ENCODE peak calls at places on chromosomes 13 and 19, in eight cellular contexts. I, Y, X, Z, S, L, F and V are unnamed samples.

GRCh38 chr13:34816543-34816942 is 125.5 kb upstream of the NBEA start:
- DNase-seq in I (no peak), Y (no peak), X (no peak), Z (no peak), S (no peak), L (no peak), F (no peak), V (no peak)

GRCh38 chr19:37389234-37389633 is 18.3 kb downstream of the ZNF527 start:
- DNase-seq in I (no peak), Y (no peak), X (no peak), Z (no peak), S (no peak), L (no peak), F (no peak), V (no peak)

GRCh38 chr13:99380921-99381645 is 73.9 kb upstream of the GPR183 start:
- DNase-seq in I (peak), Y (peak), X (no peak), Z (no peak), S (no peak), L (peak), F (no peak), V (no peak)

GRCh38 chr19:17522988-17523872 is 11.8 kb downstream of the PGLS start:
- DNase-seq in I (no peak), Y (peak), X (no peak), Z (peak), S (no peak), L (peak), F (no peak), V (peak)

GRCh38 chr19:53849237-53849676 is 18.4 kb upstream of the MYADM start:
- DNase-seq in I (no peak), Y (no peak), X (no peak), Z (no peak), S (no peak), L (no peak), F (no peak), V (peak)

GRCh38 chr13:45120967-45121366 is 657 bp downstream of the GTF2F2 start:
- DNase-seq in I (no peak), Y (no peak), X (no peak), Z (no peak), S (no peak), L (no peak), F (no peak), V (peak)

GRCh38 chr19:7265963-7266362 is 28.3 kb downstream of the INSR start:
- DNase-seq in I (no peak), Y (no peak), X (no peak), Z (peak), S (no peak), L (peak), F (no peak), V (no peak)

GRCh38 chr19:5309438-5310204 is 31.0 kb downstream of the PTPRS start:
- DNase-seq in I (no peak), Y (no peak), X (no peak), Z (no peak), S (peak), L (no peak), F (no peak), V (no peak)

GRCh38 chr13:21043898-21044297 is 17.5 kb downstream of the LATS2 start:
- DNase-seq in I (no peak), Y (no peak), X (no peak), Z (no peak), S (no peak), L (no peak), F (no peak), V (no peak)

GRCh38 chr13:61432029-61432428 is 16.4 kb upstream of the PCDH20 start:
- DNase-seq in I (no peak), Y (no peak), X (no peak), Z (no peak), S (no peak), L (no peak), F (no peak), V (no peak)

GRCh38 chr19:48419158-48419920 is 25.9 kb downstream of the GRIN2D start:
- DNase-seq in I (no peak), Y (peak), X (no peak), Z (no peak), S (peak), L (no peak), F (peak), V (peak)

GRCh38 chr13:61110804-61111203 is 304.8 kb downstream of the PCDH20 start:
- DNase-seq in I (no peak), Y (no peak), X (no peak), Z (no peak), S (no peak), L (no peak), F (no peak), V (no peak)

GRCh38 chr19:6047741-6048231 is 62.5 kb downstream of the RFX2 start:
- DNase-seq in I (no peak), Y (no peak), X (peak), Z (no peak), S (no peak), L (no peak), F (peak), V (peak)

GRCh38 chr13:83880275-83881027 is 1.8 kb downstream of the SLITRK1 start:
- DNase-seq in I (no peak), Y (no peak), X (no peak), Z (peak), S (no peak), L (no peak), F (no peak), V (no peak)

GRCh38 chr19:38274734-38275133 is 10.4 kb downstream of the SPINT2 start:
- DNase-seq in I (no peak), Y (no peak), X (no peak), Z (no peak), S (no peak), L (no peak), F (no peak), V (no peak)

GRCh38 chr13:21909331-21909730 is 238.5 kb downstream of the FGF9 start:
- DNase-seq in I (no peak), Y (no peak), X (no peak), Z (no peak), S (no peak), L (no peak), F (no peak), V (no peak)

GRCh38 chr19:42465827-42466280 is 23.1 kb upstream of the CXCL17 start:
- DNase-seq in I (no peak), Y (peak), X (no peak), Z (no peak), S (no peak), L (no peak), F (no peak), V (no peak)

GRCh38 chr13:30832845-30833332 is 73.2 kb upstream of the MEDAG start:
- DNase-seq in I (no peak), Y (no peak), X (peak), Z (peak), S (no peak), L (peak), F (peak), V (peak)

GRCh38 chr13:111518161-111518791 is 197.8 kb downstream of the TEX29 start:
- DNase-seq in I (no peak), Y (no peak), X (no peak), Z (peak), S (no peak), L (no peak), F (peak), V (no peak)

GRCh38 chr19:6376512-6377193 is 920 bp upstream of the PSPN start:
- DNase-seq in I (no peak), Y (no peak), X (no peak), Z (no peak), S (no peak), L (no peak), F (no peak), V (peak)

GRCh38 chr19:34259367-34259865 is 5.1 kb downstream of the GARRE1 start:
- DNase-seq in I (no peak), Y (no peak), X (no peak), Z (no peak), S (no peak), L (no peak), F (no peak), V (no peak)

GRCh38 chr13:98022210-98022609 is 68.7 kb downstream of the IPO5 start:
- DNase-seq in I (no peak), Y (no peak), X (no peak), Z (no peak), S (no peak), L (peak), F (no peak), V (no peak)

GRCh38 chr19:33849551-33850147 is 53.0 kb downstream of the KCTD15 start:
- DNase-seq in I (peak), Y (no peak), X (no peak), Z (no peak), S (no peak), L (no peak), F (no peak), V (no peak)

GRCh38 chr19:1799695-1800342 is 12.3 kb downstream of the ATP8B3 start:
- DNase-seq in I (no peak), Y (no peak), X (no peak), Z (no peak), S (no peak), L (no peak), F (no peak), V (no peak)

GRCh38 chr19:45971260-45971902 is 2.3 kb downstream of the NOVA2 start:
- DNase-seq in I (no peak), Y (no peak), X (no peak), Z (no peak), S (no peak), L (no peak), F (no peak), V (no peak)

GRCh38 chr19:14182481-14182880 is 23.5 kb downstream of the ADGRL1 start:
- DNase-seq in I (no peak), Y (no peak), X (no peak), Z (no peak), S (no peak), L (no peak), F (no peak), V (no peak)

GRCh38 chr19:13022859-13023636 is 27.8 kb downstream of the NFIX start:
- DNase-seq in I (no peak), Y (peak), X (peak), Z (peak), S (peak), L (peak), F (no peak), V (peak)

GRCh38 chr13:24038405-24038804 is 122.1 kb upstream of the SPATA13 start:
- DNase-seq in I (no peak), Y (no peak), X (no peak), Z (no peak), S (no peak), L (no peak), F (no peak), V (peak)

GRCh38 chr19:9435279-9436268 is at the start of gene ZNF266:
- DNase-seq in I (no peak), Y (peak), X (peak), Z (peak), S (peak), L (peak), F (peak), V (peak)
- TF ChIP-seq POLR2A in I (no peak), Y (peak), X (peak), Z (no peak), S (no peak), L (no peak), F (no peak), V (peak)

GRCh38 chr13:110152351-110152750 is 154.6 kb downstream of the COL4A1 start:
- DNase-seq in I (no peak), Y (no peak), X (no peak), Z (no peak), S (no peak), L (no peak), F (no peak), V (no peak)
- TF ChIP-seq CTCF in I (no peak), Y (no peak), X (no peak), Z (no peak), S (no peak), L (no peak), F (no peak), V (no peak)

GRCh38 chr13:42880241-42880640 is 98.9 kb downstream of the FAM216B start:
- DNase-seq in I (no peak), Y (no peak), X (peak), Z (no peak), S (no peak), L (no peak), F (no peak), V (no peak)
- H3K4me3 ChIP-seq in I (peak), Y (no peak), X (peak), Z (no peak), S (no peak), L (no peak), F (no peak), V (no peak)

GRCh38 chr19:8363803-8364771 is at the start of gene ANGPTL4:
- DNase-seq in I (no peak), Y (peak), X (peak), Z (peak), S (peak), L (peak), F (peak), V (peak)
- TF ChIP-seq POLR2A in I (peak), Y (peak), X (peak), Z (peak), S (peak), L (peak), F (peak), V (no peak)

GRCh38 chr19:3344608-3345598 is 21.5 kb upstream of the NFIC start:
- DNase-seq in I (no peak), Y (no peak), X (peak), Z (peak), S (peak), L (no peak), F (no peak), V (no peak)

GRCh38 chr19:3346677-3347353 is 19.6 kb upstream of the NFIC start:
- DNase-seq in I (no peak), Y (no peak), X (peak), Z (peak), S (peak), L (no peak), F (no peak), V (no peak)

GRCh38 chr19:3342246-3342645 is 24.1 kb upstream of the NFIC start:
- DNase-seq in I (no peak), Y (no peak), X (no peak), Z (no peak), S (no peak), L (no peak), F (no peak), V (no peak)

GRCh38 chr19:3345850-3346460 is 20.4 kb upstream of the NFIC start:
- DNase-seq in I (no peak), Y (no peak), X (peak), Z (peak), S (no peak), L (no peak), F (no peak), V (no peak)

DNA sequence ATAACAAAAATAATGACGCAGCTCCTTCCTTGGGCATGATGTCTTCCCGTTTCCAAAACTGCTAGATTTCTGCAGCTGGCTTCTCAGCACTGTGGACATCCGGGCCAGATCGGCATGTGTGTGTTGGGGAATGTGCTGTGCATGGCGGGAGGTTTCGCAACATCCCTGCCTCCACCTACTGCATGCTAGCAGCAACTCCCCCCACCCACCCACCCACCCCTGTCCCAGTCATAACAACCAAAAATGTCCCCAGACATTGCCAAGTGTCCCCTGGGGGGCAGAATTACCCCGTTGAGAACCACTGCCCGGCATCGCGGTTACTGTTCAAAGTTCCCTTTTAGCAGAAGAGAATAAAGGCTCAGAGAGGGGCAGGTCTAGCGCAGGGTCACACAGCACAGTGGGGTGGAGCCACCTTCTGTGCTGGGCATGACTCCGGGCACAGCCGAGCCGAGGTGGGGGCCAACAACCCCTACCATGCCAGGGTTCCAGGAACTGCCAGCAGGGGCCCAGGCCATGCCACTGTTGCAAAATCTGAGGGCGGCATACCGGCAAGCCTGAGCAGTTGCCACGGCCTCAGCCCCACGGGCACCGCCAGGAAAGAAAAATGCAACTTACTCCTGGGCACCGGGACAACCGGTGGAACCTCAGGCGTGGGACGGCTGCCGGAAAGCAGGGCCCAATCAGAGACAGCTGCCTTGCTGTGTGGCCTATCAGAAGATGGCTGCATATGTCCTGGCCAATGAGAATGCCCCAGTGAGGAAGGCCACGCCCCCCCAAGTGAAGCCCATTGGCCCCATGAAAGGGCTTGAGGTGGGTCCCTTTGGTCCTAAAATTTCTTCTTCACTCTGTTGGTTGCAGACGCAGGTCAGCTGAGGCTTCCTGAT is 22.5 kb upstream of the NFIC start:
- DNase-seq in I (no peak), Y (peak), X (peak), Z (peak), S (peak), L (peak), F (peak), V (peak)
- TF ChIP-seq CTCF in I (no peak), Y (no peak), X (no peak), Z (peak), S (no peak), L (no peak), F (peak), V (no peak)